ENCODE peak calls at places on chromosomes 11 and 22, in four cellular contexts. Q is SW480, G is NCI-H460, C is astrocyte of the spinal cord. T is an unnamed sample.

GRCh38 chr11:43962383-43962969 is 20.0 kb downstream of the C11orf96 start:
- DNase-seq in Q (no peak), G (no peak), C (no peak), T (no peak)

GRCh38 chr22:38792833-38793232 is 1.1 kb downstream of the DNAL4 start:
- DNase-seq in C (peak), G (no peak), Q (peak), T (no peak)

GRCh38 chr11:107927559-107927958 is 689 bp upstream of the RAB39A start:
- DNase-seq in Q (no peak), G (no peak), C (no peak), T (no peak)

GRCh38 chr11:35682230-35683195 is 19.9 kb downstream of the TRIM44 start:
- DNase-seq in Q (no peak), C (peak), G (no peak), T (no peak)

GRCh38 chr11:94781822-94782221 is 13.7 kb downstream of the AMOTL1 start:
- DNase-seq in G (no peak), Q (no peak), C (peak), T (no peak)

GRCh38 chr11:57219021-57219627 is 17.9 kb downstream of the APLNR start:
- DNase-seq in G (no peak), C (no peak), Q (no peak), T (no peak)

GRCh38 chr11:67351275-67352005 is 1.9 kb downstream of the POLD4 start:
- DNase-seq in C (peak), Q (peak), G (peak), T (no peak)

GRCh38 chr11:115493905-115494304 is 10.3 kb downstream of the CADM1 start:
- DNase-seq in Q (peak), G (no peak), C (no peak), T (no peak)

GRCh38 chr11:77142091-77142975 is 14.3 kb downstream of the MYO7A start:
- DNase-seq in Q (no peak), G (no peak), C (no peak), T (no peak)

GRCh38 chr11:111282663-111283062 is 15.7 kb upstream of the POU2AF3 start:
- DNase-seq in G (no peak), C (no peak), Q (no peak), T (no peak)

GRCh38 chr22:19463491-19464469 is 15.2 kb downstream of the UFD1 start:
- DNase-seq in Q (no peak), G (no peak), C (peak), T (no peak)

GRCh38 chr11:122756417-122756816 is 81.9 kb upstream of the CRTAM start:
- DNase-seq in G (no peak), C (no peak), Q (no peak), T (no peak)

GRCh38 chr22:39244496-39245129 is at the start of gene PDGFB:
- DNase-seq in G (no peak), C (no peak), Q (peak), T (no peak)

GRCh38 chr22:17633217-17633997 is 4.9 kb upstream of the ATP6V1E1 start:
- DNase-seq in G (peak), C (peak), Q (peak), T (no peak)

GRCh38 chr22:33919591-33920501 is at the start of gene LARGE1:
- DNase-seq in C (no peak), G (no peak), Q (peak), T (no peak)

GRCh38 chr22:30304495-30305244 is 15.4 kb upstream of the CASTOR1 start:
- DNase-seq in Q (peak), G (no peak), C (no peak), T (no peak)

GRCh38 chr11:36116161-36116560 is 172.3 kb downstream of the LDLRAD3 start:
- DNase-seq in G (no peak), C (no peak), Q (no peak), T (peak)

GRCh38 chr22:45329536-45329936 is 19.8 kb downstream of the FAM118A start:
- DNase-seq in G (no peak), C (no peak), Q (no peak), T (no peak)

GRCh38 chr11:34305095-34305692 is 52.6 kb downstream of the ABTB2 start:
- DNase-seq in Q (no peak), G (no peak), C (peak), T (no peak)

GRCh38 chr11:3950996-3951662 is 95.7 kb downstream of the STIM1 start:
- DNase-seq in G (no peak), C (peak), Q (no peak), T (no peak)

GRCh38 chr11:28017816-28018215 is 90.1 kb downstream of the KIF18A start:
- DNase-seq in C (peak), Q (no peak), G (no peak), T (no peak)

GRCh38 chr11:16807306-16807705 is 68.9 kb downstream of the C11orf58 start:
- DNase-seq in Q (no peak), C (no peak), G (no peak), T (no peak)

GRCh38 chr22:43170131-43170480 is 16.8 kb downstream of the TTLL12 start:
- DNase-seq in G (no peak), C (no peak), Q (no peak), T (no peak)